ENCODE peak calls at places on chromosomes 16 and 17, in four cellular contexts. One of them, this sample, is unnamed.

GRCh38 chr16:49458656-49459445 is 85.2 kb downstream of the C16orf78 start:
- DNase-seq in nephron progenitor cell: no peak
- DNase-seq in smooth muscle cell of the brain vasculature: no peak
- DNase-seq in EL: no peak
- DNase-seq in this sample: no peak

GRCh38 chr16:78505544-78506371 is 406.3 kb downstream of the WWOX start:
- DNase-seq in nephron progenitor cell: no peak
- DNase-seq in smooth muscle cell of the brain vasculature: no peak
- DNase-seq in EL: no peak
- DNase-seq in this sample: no peak

GRCh38 chr17:69325518-69326301 is 1.2 kb downstream of the ABCA5 start:
- DNase-seq in nephron progenitor cell: no peak
- DNase-seq in smooth muscle cell of the brain vasculature: no peak
- DNase-seq in EL: no peak
- DNase-seq in this sample: no peak

GRCh38 chr17:76032073-76032779 is 5.1 kb upstream of the EVPL start:
- DNase-seq in nephron progenitor cell: no peak
- DNase-seq in smooth muscle cell of the brain vasculature: no peak
- DNase-seq in EL: no peak
- DNase-seq in this sample: no peak

GRCh38 chr16:84029297-84030096 is 13.1 kb downstream of the SLC38A8 start:
- DNase-seq in nephron progenitor cell: no peak
- DNase-seq in smooth muscle cell of the brain vasculature: no peak
- DNase-seq in EL: no peak
- DNase-seq in this sample: no peak

GRCh38 chr16:83338941-83339340 is 468.8 kb upstream of the HSBP1 start:
- DNase-seq in nephron progenitor cell: no peak
- DNase-seq in smooth muscle cell of the brain vasculature: no peak
- DNase-seq in EL: peak; percentile 40
- DNase-seq in this sample: peak; percentile 75

GRCh38 chr17:57782642-57783337 is 37.7 kb upstream of the CCDC182 start:
- DNase-seq in nephron progenitor cell: peak; percentile 25
- DNase-seq in smooth muscle cell of the brain vasculature: no peak
- DNase-seq in EL: no peak
- DNase-seq in this sample: no peak

GRCh38 chr17:64658931-64659330 is 3.2 kb downstream of the SMURF2 start:
- DNase-seq in nephron progenitor cell: no peak
- DNase-seq in smooth muscle cell of the brain vasculature: no peak
- DNase-seq in EL: peak; percentile 79
- DNase-seq in this sample: peak; percentile 22

GRCh38 chr17:63698886-63699637 is 863 bp downstream of the LIMD2 start:
- DNase-seq in nephron progenitor cell: no peak
- DNase-seq in smooth muscle cell of the brain vasculature: no peak
- DNase-seq in EL: peak; percentile 35
- DNase-seq in this sample: no peak

GRCh38 chr17:56807723-56808122 is 26.0 kb downstream of the C17orf67 start:
- DNase-seq in nephron progenitor cell: no peak
- DNase-seq in smooth muscle cell of the brain vasculature: no peak
- DNase-seq in EL: no peak
- DNase-seq in this sample: no peak

GRCh38 chr17:81566461-81567126 is 14.4 kb upstream of the FAAP100 start:
- DNase-seq in nephron progenitor cell: no peak
- DNase-seq in smooth muscle cell of the brain vasculature: peak; percentile 96
- DNase-seq in EL: peak; percentile 97
- DNase-seq in this sample: peak; percentile 92

GRCh38 chr17:40260528-40260927 is 27.2 kb upstream of the CDC6 start:
- DNase-seq in nephron progenitor cell: no peak
- DNase-seq in smooth muscle cell of the brain vasculature: no peak
- DNase-seq in EL: no peak
- DNase-seq in this sample: no peak

GRCh38 chr16:12002447-12003006 is 26.0 kb downstream of the SNX29 start:
- DNase-seq in nephron progenitor cell: no peak
- DNase-seq in smooth muscle cell of the brain vasculature: no peak
- DNase-seq in EL: peak; percentile 19
- DNase-seq in this sample: no peak

GRCh38 chr16:83992624-83993023 is 24.6 kb downstream of the NECAB2 start:
- DNase-seq in nephron progenitor cell: no peak
- DNase-seq in smooth muscle cell of the brain vasculature: no peak
- DNase-seq in EL: peak; percentile 48
- DNase-seq in this sample: no peak

GRCh38 chr16:9374076-9374475 is 282.6 kb downstream of the HAPSTR1 start:
- DNase-seq in nephron progenitor cell: no peak
- DNase-seq in smooth muscle cell of the brain vasculature: no peak
- DNase-seq in EL: no peak
- DNase-seq in this sample: no peak

GRCh38 chr17:80751460-80752368 is 207.1 kb downstream of the RPTOR start:
- DNase-seq in nephron progenitor cell: no peak
- DNase-seq in smooth muscle cell of the brain vasculature: no peak
- DNase-seq in EL: peak; percentile 72
- DNase-seq in this sample: no peak

This sample was measured in pulmonary artery endothelial cell.